ENCODE peak calls at places on chromosomes 3 and 15, in seven cellular contexts. One of them, this sample, is unnamed.

GRCh38 chr3:82839871-82840270 is 1078.4 kb upstream of the GBE1 start:
- DNase-seq in NCI-H748 treated with DMSO at 0.1 percent for 48 hours: no peak
- DNase-seq in endothelial cell: no peak
- DNase-seq in left ventricle myocardium superior: no peak
- DNase-seq in activated T-cell treated with anti-CD3 and anti-CD28 coated beads for 1 hour: no peak
- DNase-seq in GF-D8: no peak
- DNase-seq in fibroblast of the conjunctiva: no peak
- DNase-seq in this sample: no peak

GRCh38 chr3:99637381-99638111 is 848 bp upstream of the COL8A1 start:
- DNase-seq in activated T-cell treated with anti-CD3 and anti-CD28 coated beads for 1 hour: no peak
- DNase-seq in endothelial cell: peak
- DNase-seq in NCI-H748 treated with DMSO at 0.1 percent for 48 hours: no peak
- DNase-seq in GF-D8: no peak
- DNase-seq in fibroblast of the conjunctiva: peak
- DNase-seq in left ventricle myocardium superior: peak
- DNase-seq in this sample: peak

GRCh38 chr3:107988464-107989156 is 102.2 kb downstream of the CD47 start:
- DNase-seq in NCI-H748 treated with DMSO at 0.1 percent for 48 hours: no peak
- DNase-seq in activated T-cell treated with anti-CD3 and anti-CD28 coated beads for 1 hour: peak
- DNase-seq in fibroblast of the conjunctiva: peak
- DNase-seq in left ventricle myocardium superior: peak
- DNase-seq in GF-D8: no peak
- DNase-seq in endothelial cell: no peak
- DNase-seq in this sample: peak

GRCh38 chr15:48905870-48906269 is 27.9 kb downstream of the EID1 start:
- DNase-seq in left ventricle myocardium superior: no peak
- DNase-seq in fibroblast of the conjunctiva: no peak
- DNase-seq in GF-D8: no peak
- DNase-seq in NCI-H748 treated with DMSO at 0.1 percent for 48 hours: no peak
- DNase-seq in endothelial cell: no peak
- DNase-seq in activated T-cell treated with anti-CD3 and anti-CD28 coated beads for 1 hour: no peak
- DNase-seq in this sample: no peak

GRCh38 chr3:1962531-1963090 is 136.1 kb upstream of the CNTN4 start:
- DNase-seq in left ventricle myocardium superior: no peak
- DNase-seq in activated T-cell treated with anti-CD3 and anti-CD28 coated beads for 1 hour: no peak
- DNase-seq in GF-D8: no peak
- DNase-seq in endothelial cell: no peak
- DNase-seq in NCI-H748 treated with DMSO at 0.1 percent for 48 hours: peak
- DNase-seq in fibroblast of the conjunctiva: no peak
- DNase-seq in this sample: no peak

GRCh38 chr3:159971311-159971710 is 17.3 kb upstream of the IL12A start:
- DNase-seq in endothelial cell: no peak
- DNase-seq in fibroblast of the conjunctiva: no peak
- DNase-seq in NCI-H748 treated with DMSO at 0.1 percent for 48 hours: no peak
- DNase-seq in GF-D8: no peak
- DNase-seq in left ventricle myocardium superior: no peak
- DNase-seq in activated T-cell treated with anti-CD3 and anti-CD28 coated beads for 1 hour: no peak
- DNase-seq in this sample: no peak

GRCh38 chr3:140428380-140428779 is 249.5 kb upstream of the TRIM42 start:
- DNase-seq in activated T-cell treated with anti-CD3 and anti-CD28 coated beads for 1 hour: no peak
- DNase-seq in NCI-H748 treated with DMSO at 0.1 percent for 48 hours: no peak
- DNase-seq in left ventricle myocardium superior: no peak
- DNase-seq in endothelial cell: no peak
- DNase-seq in GF-D8: no peak
- DNase-seq in fibroblast of the conjunctiva: no peak
- DNase-seq in this sample: no peak

GRCh38 chr15:87082576-87082975 is 1002.9 kb downstream of the AGBL1 start:
- DNase-seq in endothelial cell: no peak
- DNase-seq in GF-D8: no peak
- DNase-seq in left ventricle myocardium superior: no peak
- DNase-seq in fibroblast of the conjunctiva: no peak
- DNase-seq in activated T-cell treated with anti-CD3 and anti-CD28 coated beads for 1 hour: no peak
- DNase-seq in NCI-H748 treated with DMSO at 0.1 percent for 48 hours: no peak
- DNase-seq in this sample: no peak

GRCh38 chr3:147157629-147158028 is 248.7 kb downstream of the ZIC4 start:
- DNase-seq in endothelial cell: no peak
- DNase-seq in NCI-H748 treated with DMSO at 0.1 percent for 48 hours: no peak
- DNase-seq in left ventricle myocardium superior: no peak
- DNase-seq in fibroblast of the conjunctiva: no peak
- DNase-seq in activated T-cell treated with anti-CD3 and anti-CD28 coated beads for 1 hour: no peak
- DNase-seq in GF-D8: no peak
- DNase-seq in this sample: no peak

GRCh38 chr3:133038731-133039398 is 674 bp downstream of the TMEM108 start:
- DNase-seq in activated T-cell treated with anti-CD3 and anti-CD28 coated beads for 1 hour: no peak
- DNase-seq in GF-D8: no peak
- DNase-seq in fibroblast of the conjunctiva: no peak
- DNase-seq in NCI-H748 treated with DMSO at 0.1 percent for 48 hours: no peak
- DNase-seq in endothelial cell: peak
- DNase-seq in left ventricle myocardium superior: peak
- DNase-seq in this sample: peak

GRCh38 chr15:80929225-80929624 is 60.4 kb downstream of the MESD start:
- DNase-seq in left ventricle myocardium superior: no peak
- DNase-seq in GF-D8: no peak
- DNase-seq in NCI-H748 treated with DMSO at 0.1 percent for 48 hours: no peak
- DNase-seq in fibroblast of the conjunctiva: no peak
- DNase-seq in endothelial cell: no peak
- DNase-seq in activated T-cell treated with anti-CD3 and anti-CD28 coated beads for 1 hour: no peak
- DNase-seq in this sample: no peak

GRCh38 chr3:146496726-146497125 is 27.4 kb upstream of the PLSCR2 start:
- DNase-seq in NCI-H748 treated with DMSO at 0.1 percent for 48 hours: no peak
- DNase-seq in GF-D8: no peak
- DNase-seq in endothelial cell: no peak
- DNase-seq in fibroblast of the conjunctiva: no peak
- DNase-seq in activated T-cell treated with anti-CD3 and anti-CD28 coated beads for 1 hour: no peak
- DNase-seq in left ventricle myocardium superior: no peak
- DNase-seq in this sample: no peak

GRCh38 chr3:143443851-143444331 is 324.3 kb downstream of the CHST2 start:
- DNase-seq in NCI-H748 treated with DMSO at 0.1 percent for 48 hours: no peak
- DNase-seq in endothelial cell: no peak
- DNase-seq in left ventricle myocardium superior: no peak
- DNase-seq in GF-D8: peak
- DNase-seq in activated T-cell treated with anti-CD3 and anti-CD28 coated beads for 1 hour: no peak
- DNase-seq in fibroblast of the conjunctiva: peak
- DNase-seq in this sample: no peak

GRCh38 chr15:70701891-70702568 is 61.3 kb downstream of the UACA start:
- DNase-seq in endothelial cell: no peak
- DNase-seq in NCI-H748 treated with DMSO at 0.1 percent for 48 hours: no peak
- DNase-seq in fibroblast of the conjunctiva: peak
- DNase-seq in GF-D8: no peak
- DNase-seq in left ventricle myocardium superior: no peak
- DNase-seq in activated T-cell treated with anti-CD3 and anti-CD28 coated beads for 1 hour: no peak
- DNase-seq in this sample: no peak

GRCh38 chr3:159559771-159560170 is 428.9 kb upstream of the IL12A start:
- DNase-seq in endothelial cell: no peak
- DNase-seq in left ventricle myocardium superior: no peak
- DNase-seq in NCI-H748 treated with DMSO at 0.1 percent for 48 hours: no peak
- DNase-seq in activated T-cell treated with anti-CD3 and anti-CD28 coated beads for 1 hour: no peak
- DNase-seq in fibroblast of the conjunctiva: no peak
- DNase-seq in GF-D8: no peak
- DNase-seq in this sample: no peak

GRCh38 chr15:65954289-65954741 is 85.0 kb downstream of the RAB11A start:
- DNase-seq in endothelial cell: no peak
- DNase-seq in NCI-H748 treated with DMSO at 0.1 percent for 48 hours: no peak
- DNase-seq in left ventricle myocardium superior: no peak
- DNase-seq in GF-D8: no peak
- DNase-seq in fibroblast of the conjunctiva: no peak
- DNase-seq in activated T-cell treated with anti-CD3 and anti-CD28 coated beads for 1 hour: no peak
- DNase-seq in this sample: no peak

This sample was measured in kidney.